ENCODE peak calls at places on chromosomes 13 and 19, in four cellular contexts. V is body of pancreas, E is uterus, O is HepG2. H is an unnamed sample.

GRCh38 chr19:38977445-38978314 is 2.1 kb upstream of the FBXO17 start:
- DNase-seq in V (no peak), E (no peak), O (no peak), H (no peak)

GRCh38 chr19:38964738-38965137 is 10.8 kb downstream of the FBXO17 start:
- DNase-seq in V (no peak), E (no peak), O (peak), H (no peak)

GRCh38 chr19:18289471-18290066 is 8.1 kb upstream of the JUND start:
- DNase-seq in V (no peak), E (no peak), O (no peak), H (no peak)

GRCh38 chr19:43780706-43781525 is at the start of gene KCNN4:
- DNase-seq in V (no peak), E (no peak), O (no peak), H (no peak)

GRCh38 chr13:62040806-62041205 is 625.2 kb upstream of the PCDH20 start:
- DNase-seq in V (no peak), E (no peak), O (no peak), H (no peak)

GRCh38 chr19:38263696-38264485 is 482 bp upstream of the SPINT2 start:
- DNase-seq in V (no peak), E (no peak), O (peak), H (peak)

GRCh38 chr19:18322318-18322758 is 538 bp downstream of the LSM4 start:
- DNase-seq in V (no peak), E (no peak), O (peak), H (no peak)

GRCh38 chr19:33158365-33158764 is 26.5 kb downstream of the WDR88 start:
- DNase-seq in V (no peak), E (no peak), O (peak), H (no peak)

GRCh38 chr19:17718988-17719711 is at the start of gene MAP1S:
- DNase-seq in V (peak), E (peak), O (peak), H (peak)

GRCh38 chr13:50133277-50133953 is 118.2 kb downstream of the KCNRG start:
- DNase-seq in V (no peak), E (no peak), O (no peak), H (no peak)

GRCh38 chr19:16327501-16327900 is 2.9 kb downstream of the KLF2 start:
- DNase-seq in V (no peak), E (no peak), O (no peak), H (no peak)

GRCh38 chr13:74576504-74576903 is 442.3 kb upstream of the KLF12 start:
- DNase-seq in V (no peak), E (no peak), O (no peak), H (no peak)

GRCh38 chr13:97401421-97401820 is 32.5 kb upstream of the RAP2A start:
- DNase-seq in V (no peak), E (no peak), O (no peak), H (no peak)

GRCh38 chr13:25466880-25467279 is 95.1 kb downstream of the ATP8A2 start:
- DNase-seq in V (no peak), E (no peak), O (peak), H (no peak)

GRCh38 chr19:2207991-2208860 is 27.9 kb downstream of the PLEKHJ1 start:
- DNase-seq in V (peak), E (no peak), O (no peak), H (no peak)

GRCh38 chr19:18437481-18438330 is at the start of gene ISYNA1:
- DNase-seq in V (peak), E (peak), O (peak), H (no peak)

GRCh38 chr13:37918116-37919100 is 48.8 kb upstream of the TRPC4 start:
- DNase-seq in V (no peak), E (peak), O (no peak), H (no peak)

GRCh38 chr19:50690439-50690838 is 29.2 kb downstream of the SHANK1 start:
- DNase-seq in V (no peak), E (no peak), O (no peak), H (no peak)

GRCh38 chr13:51861728-51862300 is at the start of gene CCDC70:
- DNase-seq in V (no peak), E (no peak), O (no peak), H (no peak)

GRCh38 chr13:100875392-100876043 is 200.9 kb upstream of the TMTC4 start:
- DNase-seq in V (no peak), E (no peak), O (no peak), H (no peak)

GRCh38 chr19:16945364-16945714 is 56.5 kb downstream of the F2RL3 start:
- DNase-seq in V (no peak), E (no peak), O (no peak), H (no peak)

GRCh38 chr13:110633776-110634175 is 18.4 kb downstream of the NAXD start:
- DNase-seq in V (no peak), E (no peak), O (no peak), H (no peak)
- TF ChIP-seq POLR2A in V (no peak), E (no peak), O (no peak), H (no peak)

GRCh38 chr19:12448808-12449207 is 8.0 kb upstream of the ZNF443 start:
- DNase-seq in V (no peak), E (no peak), O (peak), H (no peak)
- H3K27ac ChIP-seq in V (no peak), E (no peak), O (no peak), H (no peak)

GRCh38 chr13:29923554-29924481 is 73.4 kb upstream of the UBL3 start:
- DNase-seq in V (peak), E (peak), O (peak), H (peak)
- TF ChIP-seq POLR2A in V (peak), E (no peak), O (no peak), H (peak)

GRCh38 chr19:46631481-46631880 is 4.5 kb downstream of the GNG8 start:
- DNase-seq in V (no peak), E (peak), O (no peak), H (no peak)

GRCh38 chr19:46630806-46631205 is 5.2 kb downstream of the GNG8 start:
- DNase-seq in V (no peak), E (no peak), O (no peak), H (no peak)

GRCh38 chr19:46633130-46633529 is 2.9 kb downstream of the GNG8 start:
- DNase-seq in V (no peak), E (no peak), O (no peak), H (no peak)

GRCh38 chr19:46626441-46626840 is 1.6 kb upstream of the PTGIR start:
- DNase-seq in V (no peak), E (no peak), O (no peak), H (no peak)

DNA sequence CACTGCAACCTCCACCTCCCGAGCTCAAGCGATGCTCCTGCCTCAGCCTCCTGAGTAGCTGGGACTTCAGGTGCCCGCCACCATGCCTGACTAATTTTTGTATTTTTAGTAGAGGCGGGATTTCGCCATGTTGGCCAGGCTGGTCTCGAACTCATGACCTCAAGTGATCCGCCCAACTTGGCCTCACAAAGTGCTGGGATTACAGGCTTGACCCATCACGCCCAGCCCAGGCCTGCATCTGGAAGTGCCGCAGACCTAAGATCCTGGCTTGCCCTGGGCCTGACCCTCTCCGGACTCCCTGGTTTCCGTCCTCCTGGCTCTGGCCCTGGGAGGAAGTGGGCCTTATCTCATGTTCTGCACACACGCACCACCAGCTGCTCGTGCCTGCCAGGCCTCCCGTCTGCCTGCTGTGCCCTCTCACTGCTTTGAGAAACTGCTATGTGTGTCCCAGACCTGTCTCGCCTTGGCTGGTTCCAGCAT is 4.7 kb upstream of the PTGIR start:
- DNase-seq in V (peak), E (no peak), O (no peak), H (no peak)
- H3K27ac ChIP-seq in V (peak), E (no peak), O (no peak), H (no peak)

DNA sequence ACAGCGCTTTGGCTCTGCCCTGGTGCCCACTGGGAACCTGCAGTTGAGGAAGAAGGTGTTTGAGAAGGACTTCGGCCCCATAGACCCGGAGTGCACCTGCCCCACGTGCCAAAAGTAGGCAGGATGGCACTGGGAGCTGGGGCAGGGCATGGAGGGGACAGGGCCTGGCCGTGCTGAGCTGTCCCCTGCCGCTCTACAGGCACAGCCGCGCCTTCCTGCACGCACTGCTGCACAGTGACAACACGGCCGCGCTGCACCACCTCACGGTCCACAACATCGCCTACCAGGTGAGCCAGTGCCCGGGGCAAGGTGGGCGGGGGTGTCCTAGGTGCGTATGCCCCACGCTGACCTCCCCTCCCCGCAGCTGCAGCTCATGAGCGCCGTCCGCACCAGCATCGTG is 5.1 kb upstream of the DNM2 start:
- DNase-seq in V (no peak), E (no peak), O (no peak), H (no peak)
- TF ChIP-seq POLR2A in V (no peak), E (no peak), O (no peak), H (no peak)

DNA sequence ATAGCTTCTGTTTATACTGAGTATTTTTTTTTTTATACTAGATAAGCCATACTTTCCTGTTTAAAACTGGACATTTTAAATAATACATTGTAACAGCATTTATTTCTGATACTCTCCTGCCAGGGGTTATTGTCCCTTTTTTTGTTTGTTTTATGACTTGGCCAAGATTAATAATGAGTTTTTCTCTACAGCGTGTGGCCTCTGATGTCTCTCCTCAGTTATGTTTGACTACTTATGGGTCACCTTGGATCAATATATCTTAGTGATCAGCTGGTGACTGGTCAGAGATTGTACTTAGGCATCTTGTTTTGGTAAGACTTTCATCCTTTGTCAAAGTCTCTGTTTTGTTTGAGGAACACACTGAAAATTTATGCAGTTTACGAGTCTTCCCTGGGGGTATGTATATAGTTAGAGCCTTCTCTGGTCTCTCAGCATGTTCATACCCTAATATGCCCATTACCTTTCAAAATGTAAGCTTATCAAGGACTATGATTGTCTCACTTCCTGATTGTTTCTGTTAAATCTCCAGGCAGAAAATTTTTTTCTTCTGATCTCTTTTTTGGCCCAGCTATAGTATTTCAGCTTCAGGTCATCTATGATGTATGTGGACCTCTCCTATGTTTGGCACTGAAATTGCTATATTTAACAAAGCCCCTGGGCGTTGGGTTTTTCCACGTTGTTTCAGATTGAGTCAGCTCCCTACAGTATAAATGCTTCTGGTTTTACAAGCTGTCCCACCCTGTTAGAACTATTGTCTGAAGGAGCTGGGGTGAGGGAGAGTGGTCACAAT is 87.9 kb downstream of the URI1 start:
- DNase-seq in V (no peak), E (no peak), O (no peak), H (no peak)
- H3K27ac ChIP-seq in V (no peak), E (no peak), O (no peak), H (no peak)

GRCh38 chr19:47353307-47353712 is 4.2 kb downstream of the DHX34 start:
- DNase-seq in V (peak), E (no peak), O (peak), H (peak)

GRCh38 chr19:47352095-47352494 is 3.0 kb downstream of the DHX34 start:
- DNase-seq in V (no peak), E (no peak), O (no peak), H (no peak)

GRCh38 chr19:47350599-47350998 is 1.5 kb downstream of the DHX34 start:
- DNase-seq in V (no peak), E (no peak), O (no peak), H (no peak)

GRCh38 chr19:47351545-47351944 is 2.4 kb downstream of the DHX34 start:
- DNase-seq in V (no peak), E (no peak), O (peak), H (no peak)

DNA sequence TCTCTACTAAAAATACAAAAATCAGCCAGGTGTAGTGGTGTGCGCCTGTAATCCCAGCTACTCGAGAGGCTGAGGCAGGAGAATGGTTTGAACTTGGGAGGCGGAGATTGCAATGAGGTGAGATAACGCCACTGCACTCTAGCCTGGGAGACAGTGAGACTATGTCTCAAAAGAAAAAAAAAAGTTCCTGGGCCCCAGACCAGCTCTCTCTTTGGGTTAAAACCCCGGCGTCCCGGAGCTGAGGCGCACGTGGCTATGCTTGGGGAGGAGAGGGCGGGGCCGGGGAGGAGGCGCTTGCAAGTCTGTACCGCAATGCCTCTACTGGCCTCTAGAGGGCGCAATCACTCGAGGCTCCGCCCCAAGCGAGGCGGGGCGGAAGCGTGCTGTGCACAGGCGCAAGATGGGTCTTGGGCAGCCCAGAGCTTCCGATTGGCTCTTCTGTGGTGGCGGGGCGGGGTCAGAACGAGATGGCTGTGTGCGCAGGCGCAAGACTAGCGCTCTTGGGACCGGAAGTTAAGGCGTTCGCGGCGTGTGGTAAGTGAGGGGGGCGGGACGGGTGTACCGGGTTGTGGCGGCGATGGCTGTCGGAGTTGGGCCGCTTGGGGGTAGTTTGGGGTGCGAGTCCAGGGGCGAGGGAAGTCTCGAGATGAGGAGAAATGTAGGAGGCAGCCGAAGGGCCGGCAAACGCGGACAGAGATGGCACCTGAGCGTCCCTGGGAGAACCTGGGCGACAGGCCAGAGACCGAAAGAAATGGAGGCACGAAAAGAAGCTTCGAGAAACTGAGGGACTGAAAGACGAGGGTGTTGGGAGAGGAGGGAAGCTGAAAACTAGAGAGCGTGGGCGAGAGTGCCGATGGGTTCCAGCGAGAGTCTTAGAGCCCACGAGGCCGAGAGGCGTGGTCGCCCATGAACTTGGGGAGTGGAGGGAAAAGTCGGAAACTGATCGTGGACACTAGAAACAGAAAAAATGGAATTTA is at the start of gene DHX34:
- DNase-seq in V (peak), E (peak), O (peak), H (peak)
- TF ChIP-seq POLR2A in V (peak), E (peak), O (peak), H (peak)

DNA sequence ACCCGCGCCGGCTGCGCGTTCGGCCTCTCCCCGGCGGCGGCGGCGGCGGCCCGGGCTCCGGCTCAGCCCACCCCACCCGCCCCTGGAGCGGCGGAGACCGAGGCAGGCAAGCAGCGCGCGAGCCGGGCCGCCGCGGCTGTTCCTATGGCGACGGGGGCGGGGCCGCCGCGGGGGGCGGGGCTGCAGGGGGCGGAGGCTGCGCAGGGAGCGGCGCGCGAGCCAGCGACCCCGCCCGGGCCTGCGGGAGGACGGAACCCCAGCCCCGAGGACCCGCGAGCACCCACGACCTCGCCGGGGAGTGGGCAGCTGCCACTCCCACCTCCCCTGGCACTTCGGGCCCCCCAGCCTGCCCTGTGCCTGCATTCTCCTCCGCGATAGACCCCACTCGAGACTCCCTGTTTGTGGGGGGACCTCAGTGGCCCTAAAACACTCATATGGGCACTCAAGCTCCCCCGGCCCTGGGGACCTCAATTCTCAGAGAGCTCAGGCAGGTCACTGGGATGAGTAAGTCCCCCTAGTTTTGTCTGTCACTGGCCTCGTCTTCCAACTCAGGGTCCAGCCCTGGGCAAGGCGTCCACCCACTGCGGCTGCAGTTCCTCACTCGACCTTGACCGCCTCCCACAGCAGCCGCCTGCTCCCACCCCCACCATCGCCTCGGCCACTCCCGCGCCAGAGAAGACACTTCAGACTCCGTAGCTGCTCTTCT is at the start of gene CTXN1:
- DNase-seq in V (peak), E (peak), O (no peak), H (peak)
- H3K27ac ChIP-seq in V (no peak), E (peak), O (no peak), H (no peak)